ENCODE peak calls at places on chromosome 20, in five cellular contexts. E is heart right ventricle, K is left ventricle myocardium inferior, A is fibroblast of lung, I is right atrium auricular region. N is an unnamed sample.

GRCh38 chr20:36173451-36173933 is 19.0 kb downstream of the EPB41L1 start:
- DNase-seq in K (no peak), A (peak; percentile 16), E (no peak), I (no peak), N (no peak)

GRCh38 chr20:59831024-59831900 is 102.2 kb downstream of the SYCP2 start:
- DNase-seq in E (no peak), K (peak; percentile 9), A (no peak), I (peak; percentile 55), N (peak; percentile 82)

GRCh38 chr20:13995841-13996240 is 525 bp downstream of the MACROD2 start:
- DNase-seq in K (peak; percentile 17), I (no peak), E (peak; percentile 24), A (no peak), N (no peak)

GRCh38 chr20:24136659-24137246 is 148.2 kb upstream of the GGTLC1 start:
- DNase-seq in I (no peak), E (no peak), K (no peak), A (no peak), N (no peak)

GRCh38 chr20:45109634-45110033 is 5.3 kb downstream of the WFDC5 start:
- DNase-seq in K (no peak), E (no peak), A (no peak), I (no peak), N (no peak)

GRCh38 chr20:50523552-50524167 is 13.5 kb downstream of the PTPN1 start:
- DNase-seq in E (no peak), I (no peak), K (no peak), A (no peak), N (no peak)

GRCh38 chr20:4247898-4248858 is 232.8 kb upstream of the RNF24 start:
- DNase-seq in I (no peak), E (no peak), A (no peak), K (no peak), N (no peak)

GRCh38 chr20:22546344-22546743 is 38.0 kb downstream of the FOXA2 start:
- DNase-seq in A (no peak), E (no peak), K (no peak), I (no peak), N (no peak)

GRCh38 chr20:21518292-21518991 is 4.6 kb upstream of the NKX2-2 start:
- DNase-seq in A (no peak), K (no peak), E (no peak), I (no peak), N (no peak)

GRCh38 chr20:11331096-11331495 is 586.6 kb upstream of the BTBD3 start:
- DNase-seq in A (no peak), I (no peak), E (no peak), K (no peak), N (peak; percentile 47)

GRCh38 chr20:23417861-23418260 is 3.4 kb downstream of the NAPB start:
- DNase-seq in A (no peak), E (no peak), I (no peak), K (no peak), N (no peak)

GRCh38 chr20:25259788-25260254 is 11.9 kb downstream of the PYGB start:
- DNase-seq in K (no peak), E (no peak), A (no peak), I (peak; percentile 51), N (no peak)

GRCh38 chr20:32528905-32529670 is 56.0 kb downstream of the NOL4L start:
- DNase-seq in A (no peak), E (no peak), K (no peak), I (no peak), N (no peak)

GRCh38 chr20:53736757-53737403 is 143.2 kb upstream of the ZNF217 start:
- DNase-seq in E (no peak), I (no peak), K (no peak), A (peak; percentile 67), N (peak; percentile 55)

GRCh38 chr20:11200423-11200822 is 526.6 kb upstream of the JAG1 start:
- DNase-seq in K (no peak), E (no peak), I (no peak), A (no peak), N (no peak)

GRCh38 chr20:38771621-38772020 is 23.4 kb downstream of the ACTR5 start:
- DNase-seq in A (no peak), I (no peak), E (no peak), K (no peak), N (no peak)

GRCh38 chr20:40897177-40897700 is 131.4 kb upstream of the TOP1 start:
- DNase-seq in A (no peak), I (no peak), K (no peak), E (no peak), N (no peak)

GRCh38 chr20:5170341-5170740 is 43.5 kb downstream of the CDS2 start:
- DNase-seq in E (no peak), I (no peak), A (no peak), K (no peak), N (no peak)

GRCh38 chr20:59120919-59121318 is 42.7 kb upstream of the ZNF831 start:
- DNase-seq in A (no peak), K (no peak), E (no peak), I (no peak), N (no peak)

GRCh38 chr20:59194023-59194935 is 30.7 kb downstream of the ZNF831 start:
- DNase-seq in K (no peak), E (no peak), I (peak; percentile 58), A (no peak), N (no peak)

GRCh38 chr20:577167-577791 is 32.8 kb downstream of the TCF15 start:
- DNase-seq in A (no peak), K (no peak), I (no peak), E (no peak), N (no peak)

GRCh38 chr20:32017711-32018251 is 7.5 kb downstream of the CCM2L start:
- DNase-seq in A (no peak), I (no peak), K (no peak), E (no peak), N (no peak)

GRCh38 chr20:11091496-11091895 is 417.7 kb upstream of the JAG1 start:
- DNase-seq in I (no peak), K (no peak), A (peak; percentile 35), E (no peak), N (no peak)

GRCh38 chr20:22382742-22383141 is 201.6 kb downstream of the FOXA2 start:
- DNase-seq in A (no peak), K (no peak), E (no peak), I (no peak), N (peak; percentile 93)

GRCh38 chr20:8449120-8449519 is 317.1 kb downstream of the PLCB1 start:
- DNase-seq in I (no peak), E (no peak), A (peak; percentile 68), K (no peak), N (no peak)

GRCh38 chr20:19786311-19786710 is 28.3 kb downstream of the RIN2 start:
- DNase-seq in A (peak; percentile 98), E (peak; percentile 35), I (peak; percentile 67), K (peak; percentile 59), N (peak; percentile 98)

GRCh38 chr20:39873286-39873685 is 815.8 kb downstream of the MAFB start:
- DNase-seq in A (no peak), I (no peak), E (no peak), K (no peak), N (no peak)

GRCh38 chr20:4113996-4114603 is 98.7 kb upstream of the RNF24 start:
- DNase-seq in A (no peak), I (no peak), E (no peak), K (no peak), N (no peak)

GRCh38 chr20:13338999-13339411 is 117.9 kb downstream of the ISM1 start:
- DNase-seq in A (no peak), K (no peak), E (no peak), I (no peak), N (no peak)

GRCh38 chr20:8076505-8077498 is 55.3 kb upstream of the PLCB1 start:
- DNase-seq in E (no peak), I (no peak), K (no peak), A (peak; percentile 69), N (no peak)

GRCh38 chr20:9103955-9104354 is 35.1 kb downstream of the PLCB4 start:
- DNase-seq in I (no peak), K (no peak), A (peak; percentile 4), E (no peak), N (peak; percentile 72)

GRCh38 chr20:33232486-33233072 is 3.2 kb upstream of the BPIFA1 start:
- DNase-seq in K (no peak), A (no peak), I (no peak), E (no peak), N (no peak)

GRCh38 chr20:32004963-32005362 is 5.3 kb upstream of the CCM2L start:
- DNase-seq in E (no peak), I (no peak), A (no peak), K (no peak), N (no peak)

GRCh38 chr20:3203315-3204123 is 963 bp downstream of the DDRGK1 start:
- DNase-seq in A (peak; percentile 39), E (no peak), K (no peak), I (no peak), N (peak; percentile 21)

GRCh38 chr20:2814587-2815051 is at the start of gene C20orf141:
- DNase-seq in E (no peak), A (peak; percentile 96), I (no peak), K (no peak), N (peak; percentile 96)

GRCh38 chr20:47927385-47927851 is 142.1 kb upstream of the SULF2 start:
- DNase-seq in E (no peak), I (no peak), K (no peak), A (peak; percentile 69), N (peak; percentile 100)

GRCh38 chr20:47931002-47931401 is 145.7 kb upstream of the SULF2 start:
- DNase-seq in A (no peak), K (no peak), I (no peak), E (no peak), N (no peak)

GRCh38 chr20:47927944-47928343 is 142.7 kb upstream of the SULF2 start:
- DNase-seq in A (peak; percentile 24), I (no peak), K (no peak), E (no peak), N (peak; percentile 97)

GRCh38 chr20:47926731-47927130 is 141.4 kb upstream of the SULF2 start:
- DNase-seq in K (no peak), A (no peak), I (no peak), E (no peak), N (peak; percentile 52)

GRCh38 chr20:47929368-47930115 is 144.3 kb upstream of the SULF2 start:
- DNase-seq in K (no peak), A (peak; percentile 89), I (no peak), E (no peak), N (peak; percentile 83)
- H3K27ac ChIP-seq in K (no peak overlapping the region), A (no peak overlapping the region), I (no peak overlapping the region), E (peak overlapping the region; percentile 24), N (peak overlapping the region; percentile 99)

GRCh38 chr20:55974491-55975202 is 30.7 kb downstream of the CBLN4 start:
- DNase-seq in K (no peak), A (no peak), I (no peak), E (no peak), N (no peak)
- H3K27ac ChIP-seq in K (no peak overlapping the region), A (no peak overlapping the region), I (no peak overlapping the region), E (no peak overlapping the region), N (no peak overlapping the region)

DNA sequence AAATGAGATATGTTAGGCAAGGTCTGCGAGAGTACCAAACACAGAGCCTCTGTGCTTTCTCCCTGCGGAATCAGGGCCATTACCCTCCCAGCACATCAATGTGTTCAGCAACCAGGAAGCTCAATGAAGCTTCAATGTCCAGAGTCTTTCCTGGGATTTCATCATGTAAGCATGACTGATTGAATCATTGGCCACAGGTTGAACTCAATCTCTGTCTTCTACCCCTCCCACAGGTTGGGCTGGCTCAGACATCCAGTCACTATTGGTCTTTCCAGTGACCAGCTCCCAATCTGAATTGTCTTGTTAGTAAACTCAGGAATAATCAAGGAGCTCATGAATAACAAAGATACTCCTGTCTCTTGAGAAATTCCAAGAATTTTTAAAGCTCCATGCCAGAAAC is 2.7 kb upstream of the DTD1 start:
- DNase-seq in K (no peak), A (peak; percentile 32), E (no peak), I (no peak), N (peak; percentile 49)
- H3K27ac ChIP-seq in K (no peak overlapping the region), A (no peak overlapping the region), E (no peak overlapping the region), I (no peak overlapping the region), N (no peak overlapping the region)

GRCh38 chr20:44079291-44079690 is 107.7 kb downstream of the JPH2 start:
- DNase-seq in E (no peak), K (no peak), I (peak; percentile 34), A (peak; percentile 14), N (no peak)
- H3K27ac ChIP-seq in E (no peak overlapping the region), K (no peak overlapping the region), I (no peak overlapping the region), A (no peak overlapping the region), N (no peak overlapping the region)

N was measured in foreskin keratinocyte.